ENCODE peak calls at places on chromosome 18, in nine cellular contexts. L is heart left ventricle; E is CD4-positive, CD25-positive, alpha-beta regulatory T cell; H is HepG2; K is A549; A is brain microvascular endothelial cell; P is psoas muscle; J is mesendoderm; I is PC-9. D is an unnamed sample.

GRCh38 chr18:11115268-11115667 is 34.1 kb downstream of the PIEZO2 start:
- DNase-seq in J (no peak), P (no peak), H (no peak), I (no peak), L (no peak), A (no peak), E (no peak), K (no peak), D (no peak)

GRCh38 chr18:54086046-54086802 is 138.2 kb downstream of the MBD2 start:
- DNase-seq in L (no peak), J (no peak), H (no peak), E (no peak), I (no peak), K (no peak), A (no peak), P (no peak), D (no peak)

GRCh38 chr18:59041819-59042476 is 97.7 kb upstream of the SEC11C start:
- DNase-seq in H (no peak), E (no peak), P (no peak), K (no peak), A (no peak), I (no peak), J (no peak), L (no peak), D (no peak)

GRCh38 chr18:23964282-23965238 is 50.0 kb upstream of the TTC39C start:
- DNase-seq in A (no peak), K (peak; percentile 44), I (no peak), L (no peak), E (peak; percentile 55), P (no peak), J (peak; percentile 27), H (no peak), D (peak; percentile 51)

GRCh38 chr18:25181581-25181980 is 170.4 kb downstream of the ZNF521 start:
- DNase-seq in K (no peak), E (no peak), A (no peak), I (no peak), H (no peak), P (no peak), J (no peak), L (no peak), D (no peak)

GRCh38 chr18:10878703-10879102 is 270.7 kb downstream of the PIEZO2 start:
- DNase-seq in A (no peak), L (no peak), J (no peak), E (no peak), P (no peak), I (no peak), H (no peak), K (no peak), D (no peak)

GRCh38 chr18:49565656-49566055 is 3.8 kb downstream of the LIPG start:
- DNase-seq in L (peak; percentile 62), J (no peak), A (no peak), K (no peak), H (no peak), E (no peak), P (no peak), I (no peak), D (no peak)

GRCh38 chr18:10518595-10519273 is 7.1 kb upstream of the NAPG start:
- DNase-seq in I (no peak), L (peak; percentile 57), K (no peak), P (peak; percentile 74), J (peak; percentile 48), A (peak; percentile 13), H (peak; percentile 16), E (no peak), D (no peak)

GRCh38 chr18:74196220-74197119 is 48.1 kb downstream of the TIMM21 start:
- DNase-seq in J (peak; percentile 74), E (peak; percentile 77), I (peak; percentile 63), H (peak; percentile 76), K (peak; percentile 65), A (peak; percentile 51), P (no peak), L (no peak), D (peak; percentile 58)

GRCh38 chr18:2572892-2573291 is 1.5 kb downstream of the NDC80 start:
- DNase-seq in E (no peak), I (no peak), L (no peak), P (no peak), J (no peak), A (no peak), K (no peak), H (no peak), D (no peak)

GRCh38 chr18:69495338-69495737 is 94.7 kb downstream of the DOK6 start:
- DNase-seq in H (no peak), P (no peak), A (no peak), L (no peak), I (no peak), J (no peak), E (no peak), K (no peak), D (no peak)

GRCh38 chr18:9421788-9422329 is 53.5 kb upstream of the RALBP1 start:
- DNase-seq in H (no peak), K (no peak), A (no peak), J (no peak), I (no peak), E (no peak), P (no peak), L (no peak), D (no peak)

GRCh38 chr18:54389143-54389505 is 31.4 kb downstream of the C18orf54 start:
- DNase-seq in K (no peak), J (no peak), A (no peak), E (no peak), I (no peak), P (no peak), L (no peak), H (no peak), D (no peak)

GRCh38 chr18:62420513-62421209 is 95.6 kb downstream of the TNFRSF11A start:
- DNase-seq in I (peak; percentile 93), P (no peak), E (peak; percentile 76), H (peak; percentile 85), K (peak; percentile 69), J (no peak), L (no peak), A (peak; percentile 54), D (peak; percentile 58)

GRCh38 chr18:77407733-77408132 is 158.1 kb downstream of the GALR1 start:
- DNase-seq in J (peak; percentile 25), P (no peak), L (no peak), K (peak; percentile 3), E (no peak), A (no peak), H (peak; percentile 3), I (no peak), D (no peak)

GRCh38 chr18:55588876-55589595 is 1.0 kb upstream of the TCF4 start:
- DNase-seq in P (no peak), J (peak; percentile 6), H (no peak), K (peak; percentile 3), E (no peak), I (no peak), A (no peak), L (no peak), D (no peak)

GRCh38 chr18:69250305-69251151 is 150.2 kb upstream of the DOK6 start:
- DNase-seq in P (no peak), L (no peak), H (no peak), A (peak; percentile 28), I (no peak), E (no peak), K (no peak), J (no peak), D (no peak)

GRCh38 chr18:3688682-3689081 is 238.7 kb downstream of the TGIF1 start:
- DNase-seq in E (no peak), P (no peak), I (no peak), H (no peak), L (no peak), K (peak; percentile 83), J (peak; percentile 90), A (peak; percentile 93), D (no peak)

GRCh38 chr18:35912332-35912731 is 60.1 kb upstream of the RMP24 start:
- DNase-seq in I (no peak), L (no peak), A (no peak), H (no peak), P (no peak), E (no peak), K (no peak), J (no peak), D (no peak)

GRCh38 chr18:35905436-35905835 is 67.0 kb upstream of the RMP24 start:
- DNase-seq in A (no peak), J (no peak), I (no peak), H (no peak), K (no peak), P (no peak), L (no peak), E (no peak), D (no peak)

GRCh38 chr18:35915056-35915455 is 57.4 kb upstream of the RMP24 start:
- DNase-seq in E (no peak), J (no peak), I (no peak), H (no peak), P (no peak), K (no peak), A (no peak), L (no peak), D (no peak)

GRCh38 chr18:35904389-35905037 is 68.0 kb upstream of the RMP24 start:
- DNase-seq in E (no peak), I (no peak), H (no peak), A (no peak), K (no peak), L (no peak), P (no peak), J (no peak), D (no peak)

DNA sequence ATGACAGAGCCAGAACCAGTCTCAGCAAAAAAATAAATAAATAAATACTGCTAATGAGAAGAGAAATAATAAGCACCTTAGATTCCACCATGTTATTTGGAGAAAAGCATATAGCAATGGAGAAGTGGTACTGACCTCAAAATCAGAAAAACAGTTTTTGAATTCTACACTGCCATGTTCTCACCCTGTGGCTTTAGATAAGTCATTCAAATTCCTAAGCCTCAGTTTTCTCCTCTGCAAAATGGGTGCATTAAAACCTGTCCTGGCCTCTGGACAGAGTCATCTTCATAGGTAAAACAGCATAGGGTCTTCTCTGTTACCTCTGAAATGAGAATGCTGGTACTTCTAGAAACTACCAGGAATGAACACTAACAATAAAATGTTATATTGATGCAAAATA is 62.2 kb upstream of the RMP24 start:
- DNase-seq in E (no peak), J (no peak), I (no peak), P (no peak), K (no peak), L (no peak), A (no peak), H (no peak), D (no peak)
- H3K27ac ChIP-seq in E (no peak overlapping the region), J (no peak overlapping the region), I (no peak overlapping the region), P (no peak overlapping the region), K (no peak overlapping the region), L (no peak overlapping the region), A (no peak overlapping the region), H (no peak overlapping the region), D (no peak overlapping the region)

GRCh38 chr18:41444943-41445342 is 510.1 kb upstream of the PIK3C3 start:
- DNase-seq in A (no peak), P (no peak), H (no peak), L (no peak), K (no peak), J (no peak), E (no peak), I (no peak), D (no peak)
- H3K27ac ChIP-seq in A (no peak overlapping the region), P (no peak overlapping the region), H (no peak overlapping the region), L (no peak overlapping the region), K (no peak overlapping the region), J (no peak overlapping the region), E (no peak overlapping the region), I (no peak overlapping the region), D (no peak overlapping the region)

GRCh38 chr18:12862467-12862866 is 21.6 kb downstream of the PTPN2 start:
- DNase-seq in A (no peak), E (no peak), J (peak; percentile 98), K (no peak), P (no peak), H (no peak), I (peak; percentile 87), L (no peak), D (no peak)
- H3K27ac ChIP-seq in A (no peak overlapping the region), E (no peak overlapping the region), J (no peak overlapping the region), K (no peak overlapping the region), P (no peak overlapping the region), H (no peak overlapping the region), I (peak overlapping the region; percentile 85), L (no peak overlapping the region), D (no peak overlapping the region)

GRCh38 chr18:34543356-34543755 is 166.7 kb upstream of the DTNA start:
- DNase-seq in J (no peak), P (no peak), H (peak; percentile 29), I (no peak), A (no peak), L (no peak), E (no peak), K (no peak), D (no peak)
- H3K27ac ChIP-seq in J (no peak overlapping the region), P (no peak overlapping the region), H (no peak overlapping the region), I (no peak overlapping the region), A (no peak overlapping the region), L (no peak overlapping the region), E (no peak overlapping the region), K (no peak overlapping the region), D (no peak overlapping the region)

D was measured in CD8-positive, alpha-beta memory T cell.